ENCODE peak calls at places on chromosomes 4 and X, in six cellular contexts. G is substantia nigra, L is GM23248, R is A549, Y is cardiac muscle cell, W is WERI-Rb-1. F is an unnamed sample.

GRCh38 chr4:66575024-66575696 is 904.9 kb upstream of the EPHA5 start:
- DNase-seq in G (no peak), Y (peak), R (peak), W (no peak), L (no peak), F (no peak)

GRCh38 chr4:108393870-108394269 is 225.1 kb upstream of the LEF1 start:
- DNase-seq in W (no peak), Y (no peak), L (no peak), G (no peak), R (no peak), F (no peak)

GRCh38 chrX:113391875-113392274 is 551.2 kb upstream of the AMOT start:
- DNase-seq in W (no peak), L (no peak), G (no peak), R (no peak), Y (no peak), F (no peak)

GRCh38 chr4:38162240-38162784 is 202.1 kb downstream of the PTTG2 start:
- DNase-seq in W (no peak), R (no peak), L (peak), Y (peak), G (no peak), F (no peak)

GRCh38 chr4:56907009-56907408 is 691 bp upstream of the REST start:
- DNase-seq in R (no peak), W (peak), Y (no peak), G (no peak), L (no peak), F (no peak)

GRCh38 chrX:129678176-129678880 is 23.6 kb upstream of the APLN start:
- DNase-seq in W (no peak), L (peak), R (peak), Y (no peak), G (no peak), F (peak)

GRCh38 chr4:82230310-82230709 is 143.5 kb downstream of the HNRNPD start:
- DNase-seq in L (peak), R (no peak), W (no peak), Y (peak), G (no peak), F (no peak)

GRCh38 chr4:1309261-1310010 is 19.7 kb downstream of the MAEA start:
- DNase-seq in G (peak), W (peak), R (no peak), L (peak), Y (peak), F (no peak)

GRCh38 chrX:23623797-23624196 is 43.5 kb upstream of the PRDX4 start:
- DNase-seq in W (no peak), R (no peak), G (no peak), Y (no peak), L (no peak), F (no peak)

DNA sequence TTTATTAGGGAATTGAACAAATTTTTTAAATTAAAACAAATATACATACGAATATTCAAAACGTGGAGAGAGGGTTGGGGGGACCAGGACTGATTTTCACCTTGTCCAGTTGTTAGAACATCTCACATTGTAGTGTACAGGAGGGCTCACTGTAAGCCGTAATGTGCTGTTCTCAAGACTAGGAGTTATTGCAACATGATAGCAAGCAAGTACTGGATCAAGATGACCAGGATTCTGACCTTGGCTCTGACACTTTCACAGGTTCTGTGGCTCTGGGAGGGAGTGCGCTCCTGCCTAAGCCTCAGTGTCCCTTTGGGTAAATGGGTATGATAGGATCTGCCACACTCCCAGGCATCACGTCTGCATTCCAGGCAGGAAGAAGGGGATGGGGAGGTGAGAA is 59.0 kb downstream of the SORCS2 start:
- DNase-seq in R (no peak), W (no peak), Y (no peak), L (no peak), G (no peak), F (no peak)
- H3K27ac ChIP-seq in R (no peak), W (no peak), Y (no peak), L (no peak), G (no peak), F (peak)

GRCh38 chr4:121150003-121150402 is 14.1 kb downstream of the TNIP3 start:
- DNase-seq in G (no peak), L (no peak), W (no peak), R (no peak), Y (no peak), F (no peak)

GRCh38 chr4:121154103-121154515 is 10.0 kb downstream of the TNIP3 start:
- DNase-seq in W (no peak), L (no peak), G (no peak), R (no peak), Y (no peak), F (no peak)

GRCh38 chr4:121150486-121150885 is 13.6 kb downstream of the TNIP3 start:
- DNase-seq in G (no peak), Y (no peak), L (no peak), R (no peak), W (no peak), F (no peak)

GRCh38 chr4:121156822-121157769 is 7.0 kb downstream of the TNIP3 start:
- DNase-seq in Y (peak), G (no peak), L (peak), W (peak), R (peak), F (no peak)

DNA sequence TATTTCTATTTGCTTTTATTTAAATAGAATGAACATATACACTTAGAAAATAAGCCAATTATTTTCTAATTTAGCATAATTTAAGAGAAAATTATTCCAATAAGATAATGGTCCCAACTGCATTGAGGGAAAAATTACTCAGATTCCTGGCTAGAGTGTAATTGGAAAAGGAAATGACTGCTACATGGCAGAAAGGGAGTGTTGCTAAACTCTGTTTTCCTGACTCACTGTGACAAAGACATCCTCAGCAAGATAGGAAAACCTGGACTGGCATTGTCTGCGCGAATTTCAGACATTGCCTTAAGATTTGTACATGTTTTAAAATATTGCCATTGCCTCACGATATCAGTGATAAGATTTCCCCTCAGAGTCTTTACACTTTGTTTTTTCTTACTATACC is 8.2 kb downstream of the TNIP3 start:
- DNase-seq in W (no peak), R (peak), G (no peak), L (peak), Y (peak), F (no peak)
- H3K27ac ChIP-seq in W (no peak), R (peak), G (no peak), L (peak), Y (no peak), F (no peak)

GRCh38 chr4:73069338-73070071 is at the start of gene COX18:
- DNase-seq in Y (peak), G (peak), W (peak), R (peak), L (peak), F (peak)
- H3K27ac ChIP-seq in Y (peak), G (peak), W (peak), R (peak), L (peak), F (peak)

DNA sequence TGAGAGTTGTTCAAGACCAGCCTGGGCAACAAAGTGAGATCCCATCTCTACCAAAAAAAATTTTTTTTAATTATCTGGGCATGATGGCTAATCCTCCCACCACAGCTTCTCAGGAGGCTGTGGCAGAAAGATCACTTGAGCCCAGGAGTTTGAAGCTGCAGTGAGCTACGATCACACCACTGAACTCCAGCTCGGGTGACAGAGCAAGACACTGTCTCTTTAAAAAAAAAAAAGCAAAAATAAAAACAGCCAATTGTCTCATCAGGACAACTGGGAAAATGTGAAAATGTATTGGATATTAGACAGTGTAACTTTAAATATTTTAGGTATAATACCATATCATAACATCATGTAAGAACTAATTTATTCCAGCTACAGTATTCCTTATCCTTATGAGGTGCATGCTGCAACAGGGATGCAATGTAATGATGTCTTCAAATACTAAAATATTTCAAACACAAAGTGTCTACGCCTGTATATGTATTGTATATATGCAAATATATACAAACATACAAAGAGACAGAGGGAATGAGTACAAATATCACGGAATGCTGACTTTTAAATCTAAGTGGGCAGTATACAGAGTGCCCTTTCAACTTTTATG is 17.1 kb downstream of the FAM13A start:
- DNase-seq in Y (peak), L (no peak), W (no peak), G (no peak), R (no peak), F (no peak)
- H3K27ac ChIP-seq in Y (no peak), L (no peak), W (no peak), G (no peak), R (peak), F (no peak)

GRCh38 chrX:111756486-111756885 is 75.5 kb downstream of the ALG13 start:
- DNase-seq in R (no peak), L (no peak), Y (no peak), W (no peak), G (no peak), F (no peak)
- H3K27ac ChIP-seq in R (no peak), L (no peak), Y (no peak), W (no peak), G (no peak), F (no peak)

GRCh38 chr4:2362286-2363055 is 56.0 kb downstream of the ZFYVE28 start:
- DNase-seq in G (no peak), R (no peak), Y (no peak), W (peak), L (no peak), F (no peak)

GRCh38 chr4:2364654-2365053 is 53.8 kb downstream of the ZFYVE28 start:
- DNase-seq in G (no peak), L (peak), Y (peak), W (no peak), R (no peak), F (no peak)

GRCh38 chr4:2363056-2363719 is 55.3 kb downstream of the ZFYVE28 start:
- DNase-seq in Y (no peak), W (peak), L (peak), G (no peak), R (no peak), F (no peak)

GRCh38 chr4:2365054-2365912 is 53.2 kb downstream of the ZFYVE28 start:
- DNase-seq in Y (no peak), W (peak), R (no peak), G (no peak), L (no peak), F (no peak)

DNA sequence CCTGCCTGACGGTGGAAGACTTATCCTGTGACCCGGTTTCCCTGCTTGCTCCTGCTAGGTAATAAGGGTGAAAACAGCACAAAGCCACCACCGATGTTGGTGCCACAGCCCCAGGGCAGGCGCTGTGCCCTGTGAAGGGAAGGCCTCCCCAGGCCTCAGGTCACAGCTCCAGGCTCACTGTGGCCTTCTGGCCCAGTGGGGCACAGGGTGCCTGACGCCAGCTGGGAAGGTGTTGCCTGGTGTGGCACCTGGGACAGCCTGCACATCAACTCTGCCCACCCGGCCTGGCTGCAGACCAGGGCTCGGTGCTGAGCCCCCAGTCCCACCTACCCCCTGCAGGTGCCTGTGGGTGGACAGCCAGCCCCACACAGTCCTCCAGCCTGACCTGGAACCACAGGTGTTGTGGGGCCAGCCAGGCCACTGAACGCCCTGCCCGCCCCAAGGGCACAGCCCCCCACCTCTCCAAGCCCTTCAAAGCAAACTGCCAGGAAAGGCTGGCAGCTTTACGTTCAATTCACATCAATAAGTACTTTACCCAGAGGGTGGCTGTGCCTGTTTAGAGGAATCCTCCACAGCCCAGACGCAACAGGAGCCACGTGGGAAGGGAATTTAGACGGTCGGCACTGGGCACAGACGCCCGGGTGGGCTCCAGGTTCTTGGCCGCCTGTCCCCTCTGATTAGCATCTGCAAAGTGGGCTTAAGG is 54.3 kb downstream of the ZFYVE28 start:
- DNase-seq in R (no peak), L (peak), Y (no peak), G (no peak), W (peak), F (no peak)
- H3K27ac ChIP-seq in R (no peak), L (peak), Y (peak), G (peak), W (no peak), F (no peak)

DNA sequence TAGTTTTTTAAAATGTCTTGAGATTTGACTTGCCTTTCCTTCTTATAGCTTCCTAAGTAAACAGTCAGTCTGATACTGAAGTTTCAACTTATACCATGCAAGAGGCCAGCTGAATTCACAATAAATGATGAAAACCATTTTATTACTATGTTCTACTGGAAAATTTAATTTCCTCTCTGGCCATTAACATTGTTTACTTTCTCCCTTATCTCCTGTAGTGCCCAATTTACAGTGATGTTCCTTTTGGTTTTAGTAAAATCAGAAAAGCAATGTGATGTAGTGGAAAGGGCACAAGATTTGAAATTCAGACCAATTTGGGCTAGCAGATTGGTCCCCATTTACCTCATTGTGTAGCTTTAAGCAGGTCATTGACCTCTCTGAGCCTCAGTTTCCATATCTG is 54.2 kb downstream of the SLC9A6 start:
- DNase-seq in Y (no peak), W (no peak), R (no peak), L (no peak), G (no peak), F (no peak)
- H3K27ac ChIP-seq in Y (no peak), W (no peak), R (no peak), L (no peak), G (no peak), F (no peak)

GRCh38 chr4:168501407-168501806 is 4.6 kb downstream of the PALLD start:
- DNase-seq in W (no peak), R (no peak), L (no peak), Y (no peak), G (no peak), F (no peak)

GRCh38 chr4:168491563-168491962 is 5.3 kb upstream of the PALLD start:
- DNase-seq in Y (no peak), L (no peak), G (no peak), W (no peak), R (no peak), F (no peak)

GRCh38 chr4:168498259-168498658 is 1.4 kb downstream of the PALLD start:
- DNase-seq in Y (no peak), G (no peak), L (no peak), R (no peak), W (no peak), F (no peak)

GRCh38 chr4:168499241-168499640 is 2.4 kb downstream of the PALLD start:
- DNase-seq in R (no peak), Y (no peak), W (no peak), L (no peak), G (no peak), F (no peak)

GRCh38 chr4:168496834-168497233 is at the start of gene PALLD:
- DNase-seq in G (no peak), R (no peak), L (no peak), Y (peak), W (peak), F (no peak)
- H3K27ac ChIP-seq in G (no peak), R (peak), L (no peak), Y (peak), W (no peak), F (no peak)

F was measured in Karpas-422.